ENCODE peak calls at places on chromosomes 12 and 14, in seven cellular contexts. I is stomach; U is heart left ventricle; M is cardiac muscle cell; B is effector memory CD4-positive, alpha-beta T cell; R is mammary epithelial cell; L is BJ. X is an unnamed sample.

GRCh38 chr12:6333566-6333965 is 8.3 kb downstream of the TNFRSF1A start:
- DNase-seq in I (no peak), U (no peak), M (no peak), B (no peak), R (peak; percentile 95), L (no peak), X (no peak)

GRCh38 chr12:16939871-16940306 is 333.9 kb upstream of the LMO3 start:
- DNase-seq in I (peak; percentile 44), U (no peak), M (peak; percentile 66), B (no peak), R (peak; percentile 71), L (no peak), X (peak; percentile 17)

GRCh38 chr14:101083564-101084435 is 180.3 kb upstream of the RTL1 start:
- DNase-seq in I (peak; percentile 21), U (no peak), M (no peak), B (no peak), R (no peak), L (no peak), X (no peak)

GRCh38 chr12:59185291-59185690 is 265.0 kb upstream of the LRIG3 start:
- DNase-seq in I (no peak), U (no peak), M (no peak), B (no peak), R (no peak), L (no peak), X (no peak)

GRCh38 chr14:75334191-75335051 is 55.8 kb downstream of the FOS start:
- DNase-seq in I (peak; percentile 42), U (peak; percentile 54), M (no peak), B (peak; percentile 18), R (no peak), L (no peak), X (no peak)

GRCh38 chr12:26422839-26423398 is 227.5 kb downstream of the SSPN start:
- DNase-seq in I (no peak), U (no peak), M (no peak), B (no peak), R (no peak), L (no peak), X (no peak)

GRCh38 chr12:130644566-130644965 is 71.5 kb downstream of the RIMBP2 start:
- DNase-seq in I (no peak), U (no peak), M (no peak), B (no peak), R (no peak), L (no peak), X (no peak)

GRCh38 chr12:56932146-56932545 is 2.1 kb downstream of the SDR9C7 start:
- DNase-seq in I (no peak), U (no peak), M (no peak), B (no peak), R (no peak), L (no peak), X (no peak)

GRCh38 chr12:93938921-93939320 is 209.5 kb upstream of the PLXNC1 start:
- DNase-seq in I (no peak), U (no peak), M (no peak), B (no peak), R (no peak), L (peak; percentile 26), X (no peak)

GRCh38 chr14:89351364-89351957 is 65.6 kb downstream of the FOXN3 start:
- DNase-seq in I (peak; percentile 76), U (no peak), M (peak; percentile 30), B (no peak), R (no peak), L (no peak), X (no peak)

GRCh38 chr14:21874167-21874566 is 200.5 kb upstream of the OR4E1 start:
- DNase-seq in I (no peak), U (no peak), M (no peak), B (no peak), R (no peak), L (no peak), X (no peak)

GRCh38 chr14:50039734-50040400 is 76.5 kb downstream of the VCPKMT start:
- DNase-seq in I (no peak), U (no peak), M (no peak), B (no peak), R (peak; percentile 91), L (no peak), X (no peak)

GRCh38 chr12:113334786-113335539 is at the start of gene SLC8B1:
- DNase-seq in I (peak; percentile 94), U (peak; percentile 90), M (peak; percentile 91), B (peak; percentile 77), R (peak; percentile 78), L (no peak), X (no peak)

GRCh38 chr12:80189241-80189640 is 89.9 kb downstream of the OTOGL start:
- DNase-seq in I (no peak), U (no peak), M (no peak), B (no peak), R (no peak), L (peak; percentile 60), X (no peak)

GRCh38 chr14:69592923-69593677 is 18.3 kb upstream of the SUSD6 start:
- DNase-seq in I (no peak), U (no peak), M (no peak), B (no peak), R (no peak), L (no peak), X (no peak)

GRCh38 chr12:68364893-68365725 is 32.9 kb upstream of the MDM1 start:
- DNase-seq in I (peak; percentile 89), U (peak; percentile 90), M (peak; percentile 47), B (peak; percentile 72), R (peak; percentile 98), L (peak; percentile 97), X (peak; percentile 56)

GRCh38 chr12:105084251-105085250 is at the start of gene ALDH1L2:
- DNase-seq in I (peak; percentile 88), U (peak; percentile 81), M (peak; percentile 77), B (peak; percentile 36), R (peak; percentile 81), L (peak; percentile 29), X (no peak)

GRCh38 chr12:4270670-4271432 is 2.7 kb upstream of the CCND2 start:
- DNase-seq in I (no peak), U (peak; percentile 62), M (peak; percentile 49), B (peak; percentile 43), R (no peak), L (no peak), X (no peak)
- H3K4me3 ChIP-seq in I (peak overlapping the region; percentile 60), U (peak overlapping the region; percentile 92), M (peak overlapping the region; percentile 62), B (peak overlapping the region; percentile 87), R (no peak overlapping the region), L (no peak overlapping the region), X (peak overlapping the region; percentile 28)

GRCh38 chr14:53948181-53948884 is 8.3 kb downstream of the BMP4 start:
- DNase-seq in I (no peak), U (no peak), M (no peak), B (no peak), R (no peak), L (no peak), X (no peak)

GRCh38 chr14:53952533-53952932 is 4.1 kb downstream of the BMP4 start:
- DNase-seq in I (no peak), U (no peak), M (peak; percentile 36), B (no peak), R (no peak), L (no peak), X (no peak)

GRCh38 chr14:53951661-53952265 is 4.9 kb downstream of the BMP4 start:
- DNase-seq in I (no peak), U (no peak), M (peak; percentile 44), B (no peak), R (no peak), L (no peak), X (no peak)

GRCh38 chr14:53949201-53949600 is 7.4 kb downstream of the BMP4 start:
- DNase-seq in I (no peak), U (no peak), M (no peak), B (no peak), R (no peak), L (no peak), X (no peak)

DNA sequence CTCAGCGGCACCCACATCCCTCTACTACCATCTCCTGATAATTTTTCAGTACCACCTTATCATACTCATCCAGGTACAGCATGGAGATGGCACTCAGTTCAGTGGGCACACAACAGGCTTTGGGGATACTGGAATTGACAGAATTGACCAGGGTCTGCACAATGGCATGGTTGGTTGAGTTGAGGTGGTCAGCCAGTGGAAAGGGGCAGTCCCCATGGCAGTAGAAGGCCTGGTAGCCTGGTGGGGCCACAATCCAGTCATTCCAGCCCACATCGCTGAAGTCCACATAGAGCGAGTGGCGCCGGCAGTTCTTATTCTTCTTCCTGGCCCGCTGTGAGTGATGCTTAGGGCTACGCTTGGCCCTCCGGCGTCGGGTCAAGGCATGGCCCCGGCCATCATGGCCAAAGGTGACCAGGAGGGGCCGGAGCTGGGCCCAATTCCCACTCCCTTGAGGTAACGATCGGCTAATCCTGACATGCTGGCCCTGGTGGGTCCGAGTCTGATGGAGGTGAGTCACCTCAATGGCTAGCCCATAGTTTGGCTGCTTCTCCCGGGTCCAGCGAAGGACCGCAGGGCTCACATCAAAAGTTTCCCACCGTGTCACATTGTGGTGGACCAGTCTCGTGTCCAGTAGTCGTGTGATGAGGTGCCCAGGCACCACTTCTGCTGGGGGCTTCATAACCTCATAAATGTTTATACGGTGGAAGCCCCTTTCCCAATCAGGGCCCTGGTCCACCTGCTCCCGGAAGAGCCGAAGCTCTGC is 6.4 kb downstream of the BMP4 start:
- DNase-seq in I (no peak), U (no peak), M (no peak), B (no peak), R (no peak), L (no peak), X (no peak)
- H3K4me3 ChIP-seq in I (peak overlapping the region; percentile 13), U (no peak overlapping the region), M (no peak overlapping the region), B (no peak overlapping the region), R (no peak overlapping the region), L (no peak overlapping the region), X (no peak overlapping the region)

DNA sequence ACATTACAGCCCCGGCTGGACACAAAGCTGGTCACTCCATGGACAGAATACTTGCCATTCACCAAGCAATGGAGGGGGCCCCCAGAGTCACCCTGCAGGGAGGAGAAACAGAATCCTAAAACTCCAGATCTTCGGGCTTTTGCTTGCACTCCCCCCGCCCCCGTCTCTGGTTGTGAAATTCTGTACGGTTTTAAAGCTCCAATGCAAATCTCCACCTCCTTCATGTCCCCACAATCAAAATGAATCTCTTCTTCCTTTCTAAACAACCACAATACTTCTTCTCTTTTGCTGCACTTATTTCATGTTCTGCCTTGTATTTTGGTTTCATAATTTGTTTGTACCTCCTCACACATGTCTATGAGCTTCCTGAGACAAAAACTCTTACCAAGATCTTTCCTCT is 5.8 kb upstream of the BIN2 start:
- DNase-seq in I (no peak), U (no peak), M (no peak), B (no peak), R (no peak), L (no peak), X (no peak)
- H3K4me3 ChIP-seq in I (no peak overlapping the region), U (no peak overlapping the region), M (no peak overlapping the region), B (peak overlapping the region; percentile 18), R (no peak overlapping the region), L (no peak overlapping the region), X (no peak overlapping the region)

GRCh38 chr12:2287589-2287988 is 234.8 kb downstream of the CACNA1C start:
- DNase-seq in I (no peak), U (no peak), M (no peak), B (no peak), R (no peak), L (no peak), X (no peak)

GRCh38 chr12:2287151-2287550 is 234.4 kb downstream of the CACNA1C start:
- DNase-seq in I (no peak), U (no peak), M (no peak), B (no peak), R (no peak), L (no peak), X (no peak)

GRCh38 chr12:2288471-2288870 is 235.7 kb downstream of the CACNA1C start:
- DNase-seq in I (no peak), U (no peak), M (no peak), B (no peak), R (no peak), L (no peak), X (no peak)

GRCh38 chr12:2288875-2289274 is 236.1 kb downstream of the CACNA1C start:
- DNase-seq in I (no peak), U (no peak), M (no peak), B (no peak), R (no peak), L (no peak), X (no peak)

GRCh38 chr12:2288001-2288400 is 235.2 kb downstream of the CACNA1C start:
- DNase-seq in I (no peak), U (no peak), M (peak; percentile 54), B (no peak), R (no peak), L (no peak), X (no peak)
- H3K4me3 ChIP-seq in I (no peak overlapping the region), U (no peak overlapping the region), M (no peak overlapping the region), B (no peak overlapping the region), R (no peak overlapping the region), L (no peak overlapping the region), X (no peak overlapping the region)

X was measured in keratinocyte.